ENCODE peak calls at places on chromosomes 1 and 21, in four cellular contexts. O is GM12878, G is K562, D is HepG2. I is an unnamed sample.

GRCh38 chr21:28754127-28754611 is 238.5 kb downstream of the LTN1 start:
- DNase-seq in O (no peak), G (no peak), D (no peak), I (no peak)

GRCh38 chr1:26225033-26225831 is 8.8 kb upstream of the CEP85 start:
- DNase-seq in O (no peak), G (peak), D (peak), I (peak)

GRCh38 chr1:24047101-24047459 is 64.9 kb downstream of the MYOM3 start:
- DNase-seq in O (no peak), G (no peak), D (peak), I (no peak)

GRCh38 chr1:94038511-94038910 is 82.4 kb downstream of the ABCA4 start:
- DNase-seq in O (no peak), G (no peak), D (no peak), I (no peak)

GRCh38 chr1:206493279-206493678 is 14.1 kb upstream of the RASSF5 start:
- DNase-seq in O (no peak), G (no peak), D (no peak), I (no peak)

GRCh38 chr1:67371043-67371442 is 59.2 kb downstream of the SERBP1 start:
- DNase-seq in O (no peak), G (no peak), D (no peak), I (no peak)

GRCh38 chr1:58699011-58699762 is 675 bp downstream of the MYSM1 start:
- DNase-seq in O (no peak), G (no peak), D (no peak), I (no peak)

GRCh38 chr1:48462716-48463285 is 9.2 kb downstream of the SPATA6 start:
- DNase-seq in O (no peak), G (no peak), D (no peak), I (no peak)

GRCh38 chr1:60345621-60346020 is 272.1 kb upstream of the C1orf87 start:
- DNase-seq in O (no peak), G (no peak), D (no peak), I (no peak)

GRCh38 chr1:66177483-66177882 is 356.5 kb upstream of the SGIP1 start:
- DNase-seq in O (no peak), G (no peak), D (peak), I (no peak)

GRCh38 chr1:56416385-56416972 is 162.9 kb downstream of the PLPP3 start:
- DNase-seq in O (no peak), G (no peak), D (peak), I (no peak)

GRCh38 chr1:89523597-89524368 is 846 bp upstream of the LRRC8B start:
- DNase-seq in O (no peak), G (peak), D (peak), I (no peak)

GRCh38 chr1:160874935-160875334 is 10.0 kb downstream of the ITLN1 start:
- DNase-seq in O (no peak), G (no peak), D (no peak), I (no peak)

GRCh38 chr21:44677881-44678280 is 4.1 kb downstream of the KRTAP12-1 start:
- DNase-seq in O (no peak), G (no peak), D (no peak), I (no peak)

GRCh38 chr1:230429072-230429735 is 3.1 kb upstream of the PGBD5 start:
- DNase-seq in O (no peak), G (no peak), D (no peak), I (no peak)

GRCh38 chr1:43008106-43008424 is 49.4 kb upstream of the SLC2A1 start:
- DNase-seq in O (no peak), G (no peak), D (no peak), I (no peak)

GRCh38 chr1:19444399-19445021 is 40.8 kb downstream of the CAPZB start:
- DNase-seq in O (no peak), G (no peak), D (no peak), I (no peak)

GRCh38 chr1:7379445-7379971 is 391.6 kb upstream of the VAMP3 start:
- DNase-seq in O (no peak), G (no peak), D (no peak), I (no peak)

GRCh38 chr1:199759268-199759724 is 268.2 kb upstream of the NR5A2 start:
- DNase-seq in O (no peak), G (no peak), D (no peak), I (no peak)

GRCh38 chr1:35288761-35289160 is 20.3 kb downstream of the ZMYM4 start:
- DNase-seq in O (no peak), G (no peak), D (peak), I (no peak)

GRCh38 chr1:55215194-55216021 is at the start of gene USP24:
- DNase-seq in O (no peak), G (peak), D (peak), I (peak)

GRCh38 chr1:64757213-64757612 is 12.3 kb downstream of the RAVER2 start:
- DNase-seq in O (no peak), G (peak), D (no peak), I (no peak)

GRCh38 chr1:90763506-90763905 is 46.4 kb upstream of the BARHL2 start:
- DNase-seq in O (no peak), G (no peak), D (no peak), I (no peak)

GRCh38 chr1:175317309-175317708 is 124.7 kb upstream of the KIAA0040 start:
- DNase-seq in O (no peak), G (peak), D (no peak), I (no peak)

GRCh38 chr21:18142639-18143038 is 102.0 kb upstream of the CHODL start:
- DNase-seq in O (no peak), G (no peak), D (no peak), I (no peak)

GRCh38 chr1:78101514-78101913 is 55.7 kb downstream of the GIPC2 start:
- DNase-seq in O (no peak), G (no peak), D (peak), I (no peak)

GRCh38 chr1:67802565-67802964 is 30.7 kb downstream of the GNG12 start:
- DNase-seq in O (no peak), G (no peak), D (no peak), I (no peak)

GRCh38 chr1:109080441-109081082 is 4.8 kb upstream of the TAF13 start:
- DNase-seq in O (no peak), G (no peak), D (no peak), I (no peak)

GRCh38 chr1:182795563-182796228 is 6.1 kb downstream of the NPL start:
- DNase-seq in O (no peak), G (peak), D (no peak), I (no peak)

GRCh38 chr1:153780551-153780950 is 5.3 kb downstream of the SLC27A3 start:
- DNase-seq in O (no peak), G (no peak), D (no peak), I (no peak)

GRCh38 chr1:155334980-155335379 is 14.3 kb downstream of the RUSC1 start:
- DNase-seq in O (no peak), G (no peak), D (no peak), I (no peak)

GRCh38 chr1:201349091-201349490 is 28.4 kb downstream of the TNNT2 start:
- DNase-seq in O (no peak), G (no peak), D (no peak), I (no peak)

GRCh38 chr1:201350361-201350725 is 27.1 kb downstream of the TNNT2 start:
- DNase-seq in O (no peak), G (no peak), D (no peak), I (no peak)

GRCh38 chr1:201351617-201352016 is 25.9 kb downstream of the TNNT2 start:
- DNase-seq in O (no peak), G (no peak), D (no peak), I (no peak)

GRCh38 chr1:201353186-201353940 is 24.1 kb downstream of the TNNT2 start:
- DNase-seq in O (no peak), G (no peak), D (no peak), I (no peak)

GRCh38 chr1:201350884-201351283 is 26.6 kb downstream of the TNNT2 start:
- DNase-seq in O (no peak), G (no peak), D (no peak), I (no peak)
- TF ChIP-seq BRCA1 in O (no peak), G (no peak), D (no peak), I (no peak)

DNA sequence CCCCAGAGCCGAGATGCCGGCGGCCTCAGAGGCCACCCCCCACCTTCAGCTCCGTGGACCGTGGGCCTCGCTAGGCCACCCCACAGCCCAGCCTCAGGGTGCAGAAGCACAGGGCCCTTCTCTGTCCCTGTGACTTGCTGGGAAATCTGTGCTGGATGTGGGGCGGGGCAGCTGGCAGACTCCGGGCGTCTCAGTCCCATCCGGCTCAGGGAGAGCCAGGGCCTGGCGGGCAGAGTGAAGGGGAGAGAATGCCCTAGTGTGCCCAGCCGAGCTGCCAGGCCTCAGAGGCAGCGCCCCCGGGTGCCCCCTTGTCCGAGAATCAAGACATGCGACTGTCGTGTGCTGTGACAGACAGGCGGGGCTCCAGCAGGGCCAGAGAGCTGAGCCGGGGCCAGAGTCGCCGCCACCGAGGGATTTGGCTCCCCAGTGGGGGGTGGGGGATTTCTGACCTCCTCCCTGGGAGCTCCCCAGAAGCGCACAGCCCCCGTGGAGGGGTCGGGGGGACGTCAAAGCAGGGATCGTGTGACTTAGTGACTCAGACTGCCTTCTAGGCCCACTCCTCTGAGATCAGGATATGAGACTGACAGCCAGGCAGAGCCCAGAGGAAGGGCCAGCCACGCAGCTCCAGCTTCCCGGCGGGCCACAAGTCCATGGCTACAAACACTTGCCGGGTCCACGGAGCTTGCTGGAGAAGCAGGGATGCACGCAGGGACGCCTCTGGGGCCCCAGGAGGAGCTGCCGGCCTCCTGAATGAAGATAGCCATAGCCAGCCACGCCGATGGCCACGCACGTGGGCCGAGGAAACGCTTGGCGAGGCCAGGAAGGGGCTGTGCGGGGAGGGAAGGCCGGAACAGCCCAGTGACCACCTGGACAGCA is 11.9 kb downstream of the COL6A1 start:
- DNase-seq in O (no peak), G (no peak), D (no peak), I (no peak)
- TF ChIP-seq BRCA1 in O (no peak), G (no peak), D (no peak), I (no peak)

DNA sequence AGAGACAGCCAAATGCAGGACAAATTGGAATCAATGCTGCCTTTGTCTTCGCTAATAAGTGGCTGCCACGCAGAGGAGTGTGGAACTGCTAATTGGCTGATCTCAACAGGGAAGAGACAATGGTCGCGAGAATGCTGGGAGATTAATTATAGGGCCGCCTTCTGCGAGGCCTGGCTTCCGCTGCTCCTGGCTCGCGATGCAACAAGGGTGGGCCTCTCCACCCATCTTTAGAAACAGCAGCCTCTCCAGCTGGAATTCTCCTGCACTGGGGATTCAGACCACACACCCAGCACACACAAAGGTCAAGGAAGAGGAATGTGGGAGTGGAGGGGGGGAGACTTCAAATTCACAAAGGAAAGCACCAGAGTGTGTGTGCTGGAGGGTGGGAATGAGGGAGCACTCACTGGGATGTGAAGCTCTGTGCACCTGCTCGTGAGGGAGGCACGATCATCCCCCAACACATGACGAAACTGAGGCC is 200.7 kb upstream of the GRIK3 start:
- DNase-seq in O (no peak), G (no peak), D (no peak), I (peak)
- TF ChIP-seq BRCA1 in O (no peak), G (no peak), D (no peak), I (no peak)

DNA sequence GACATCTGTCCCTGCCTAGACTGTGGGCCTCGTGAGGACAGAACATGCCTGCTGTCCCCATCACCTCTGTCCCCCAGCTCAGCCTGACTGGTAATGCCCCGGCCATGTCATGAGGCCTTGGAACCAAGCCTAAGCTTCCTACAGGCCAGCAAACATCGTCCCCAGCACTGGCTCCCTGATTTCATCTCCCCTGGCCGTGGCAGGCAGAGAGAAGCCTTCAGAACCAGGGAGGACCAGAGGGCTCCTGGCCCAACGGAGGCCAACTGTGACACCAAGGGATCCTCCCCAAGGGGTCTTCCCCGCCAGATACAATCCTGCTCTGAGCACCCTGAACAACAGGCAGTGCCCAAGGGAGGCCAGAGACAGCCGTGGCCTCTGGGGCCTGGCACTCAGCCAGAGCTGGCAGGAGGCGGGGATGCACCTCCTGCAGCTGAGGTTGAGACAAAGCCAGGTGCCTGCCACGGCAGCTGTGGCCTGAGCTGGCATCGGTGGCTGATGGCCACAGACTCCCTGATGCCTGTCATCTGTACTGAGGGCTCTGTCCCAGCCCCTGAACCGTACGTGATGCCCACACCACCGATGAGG is 9.9 kb upstream of the NPHP4 start:
- DNase-seq in O (no peak), G (no peak), D (no peak), I (no peak)
- TF ChIP-seq BRCA1 in O (no peak), G (no peak), D (no peak), I (no peak)

DNA sequence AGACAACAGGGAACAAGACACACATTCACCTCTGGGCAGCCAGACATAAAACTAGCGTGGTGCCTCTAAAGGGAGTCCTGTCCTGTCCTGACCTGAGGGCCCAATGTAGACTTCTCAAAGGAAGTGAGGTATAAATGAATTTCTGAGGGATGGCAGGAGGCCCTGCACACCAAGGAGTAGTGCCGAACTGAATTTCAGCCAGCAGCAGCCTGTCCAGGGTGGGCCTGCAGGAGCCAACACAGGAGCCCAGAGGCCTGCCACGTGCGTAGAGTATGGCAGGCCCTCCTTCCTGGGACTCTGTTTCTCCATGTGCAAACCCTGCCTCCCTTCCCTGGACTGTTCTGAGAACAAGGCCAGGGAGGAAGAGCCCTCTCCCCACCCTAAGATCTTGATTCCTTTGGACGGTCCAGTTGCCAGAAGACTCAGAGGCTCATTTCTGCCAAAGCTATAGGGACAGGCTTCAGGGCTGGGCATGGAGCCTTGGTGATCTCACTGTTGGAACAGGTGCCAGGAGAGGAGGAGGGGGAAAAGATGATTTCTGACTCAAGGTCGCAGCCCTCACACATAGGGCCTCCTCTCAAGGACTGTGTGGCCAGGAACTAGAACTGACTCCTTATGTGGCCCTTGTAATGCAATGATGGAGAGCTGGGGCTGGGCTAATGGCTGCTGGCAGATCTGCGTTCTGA is 1.8 kb upstream of the FABP3 start:
- DNase-seq in O (no peak), G (no peak), D (no peak), I (no peak)
- TF ChIP-seq BRCA1 in O (no peak), G (no peak), D (no peak), I (no peak)

GRCh38 chr1:173333581-173333980 is 126.5 kb upstream of the TNFSF4 start:
- DNase-seq in O (peak), G (no peak), D (no peak), I (no peak)

GRCh38 chr1:173332026-173332425 is 124.9 kb upstream of the TNFSF4 start:
- DNase-seq in O (no peak), G (no peak), D (no peak), I (no peak)

GRCh38 chr1:173328961-173329360 is 121.8 kb upstream of the TNFSF4 start:
- DNase-seq in O (no peak), G (no peak), D (no peak), I (no peak)

GRCh38 chr1:173329747-173330146 is 122.6 kb upstream of the TNFSF4 start:
- DNase-seq in O (no peak), G (no peak), D (no peak), I (no peak)

DNA sequence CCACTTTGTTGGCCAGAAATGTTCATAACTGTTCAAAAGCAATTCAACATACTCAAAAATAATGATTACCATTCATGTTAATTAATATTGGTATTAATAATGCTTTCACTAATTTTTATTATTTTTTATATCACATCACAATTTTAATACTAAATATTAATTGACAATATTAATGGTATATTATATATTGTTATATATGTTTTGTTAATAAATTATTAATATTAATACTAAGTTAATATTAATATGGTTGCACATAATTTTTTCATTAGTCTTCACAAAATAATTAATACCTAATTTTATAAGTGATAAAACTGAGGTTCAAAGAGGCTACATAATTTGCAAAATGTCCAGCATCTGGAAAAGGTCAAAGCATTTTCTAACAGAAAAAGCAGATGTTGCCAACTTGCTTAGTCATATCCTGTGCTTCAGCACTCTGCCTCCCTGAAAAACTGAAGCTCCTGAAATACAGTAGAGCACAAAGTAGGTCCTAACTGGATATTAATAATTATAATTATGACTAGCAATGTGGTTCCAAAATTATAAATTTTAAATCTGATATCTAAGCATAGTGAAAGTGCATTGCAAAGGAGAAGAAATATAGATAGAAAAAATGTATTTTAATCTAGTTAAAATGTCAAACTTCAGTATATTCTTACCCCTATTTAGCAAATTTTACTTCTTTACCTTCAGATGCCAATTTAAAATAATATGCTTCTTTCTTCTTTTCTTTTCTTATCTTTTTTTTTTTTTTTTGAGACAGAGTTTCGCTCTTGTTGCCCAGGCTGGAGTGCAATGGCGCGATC is 123.2 kb upstream of the TNFSF4 start:
- DNase-seq in O (no peak), G (peak), D (no peak), I (no peak)
- TF ChIP-seq BRCA1 in O (no peak), G (no peak), D (no peak), I (no peak)

GRCh38 chr1:2110738-2111673 is 60.8 kb downstream of the PRKCZ start:
- DNase-seq in O (no peak), G (no peak), D (no peak), I (no peak)
- TF ChIP-seq BRCA1 in O (no peak), G (no peak), D (no peak), I (no peak)